ENCODE peak calls at places on chromosome 4, in nine cellular contexts. I is nucleus accumbens; O is activated naive CD8-positive, alpha-beta T cell treated with anti-CD3 and anti-CD28 coated beads for 36 hours; F is H7; K is NCI-H1694; X is central memory CD4-positive, alpha-beta T cell; L is CD4-positive, alpha-beta T cell; M is substantia nigra; U is uterus. S is an unnamed sample.

GRCh38 chr4:169791064-169791463 is 33.3 kb upstream of the HPF1 start:
- DNase-seq in K (no peak), F (no peak), U (no peak), I (no peak), O (no peak), M (no peak), X (no peak), L (no peak), S (no peak)

GRCh38 chr4:97374526-97374925 is 768.8 kb downstream of the STPG2 start:
- DNase-seq in O (no peak), M (no peak), U (no peak), I (no peak), X (no peak), K (no peak), L (no peak), F (no peak), S (no peak)

GRCh38 chr4:98601719-98602118 is 56.7 kb downstream of the TSPAN5 start:
- DNase-seq in M (no peak), I (no peak), X (no peak), K (no peak), O (peak), U (no peak), L (no peak), F (no peak), S (no peak)

GRCh38 chr4:123631699-123632098 is 235.1 kb downstream of the SPRY1 start:
- DNase-seq in L (no peak), M (no peak), K (no peak), O (no peak), I (no peak), F (no peak), X (no peak), U (no peak), S (no peak)

GRCh38 chr4:3461515-3462291 is 1.4 kb upstream of the DOK7 start:
- DNase-seq in F (peak), I (no peak), K (peak), U (no peak), O (no peak), M (no peak), L (no peak), X (no peak), S (no peak)

GRCh38 chr4:16224264-16224663 is 2.0 kb downstream of the TAPT1 start:
- DNase-seq in U (no peak), I (no peak), X (no peak), F (peak), O (no peak), K (no peak), M (no peak), L (no peak), S (no peak)

GRCh38 chr4:84582988-84583870 is at the start of gene CDS1:
- DNase-seq in I (peak), K (no peak), O (no peak), U (no peak), F (peak), L (no peak), X (no peak), M (no peak), S (no peak)

GRCh38 chr4:140152760-140153418 is 1.1 kb downstream of the MAML3 start:
- DNase-seq in F (peak), L (peak), O (peak), U (peak), I (peak), M (peak), K (no peak), X (peak), S (peak)

GRCh38 chr4:107966903-107967302 is 22.8 kb upstream of the HADH start:
- DNase-seq in U (no peak), K (no peak), F (no peak), L (no peak), X (no peak), I (no peak), M (no peak), O (no peak), S (no peak)

GRCh38 chr4:113024373-113024772 is 25.1 kb upstream of the ANK2 start:
- DNase-seq in O (no peak), X (no peak), U (no peak), F (no peak), I (no peak), L (no peak), M (no peak), K (no peak), S (no peak)

GRCh38 chr4:165208741-165209388 is 1.5 kb downstream of the KLHL2 start:
- DNase-seq in M (no peak), X (no peak), U (no peak), L (no peak), O (peak), K (no peak), F (no peak), I (no peak), S (no peak)

GRCh38 chr4:6475492-6476020 is 3.1 kb upstream of the PPP2R2C start:
- DNase-seq in F (no peak), U (no peak), X (no peak), I (no peak), L (no peak), O (no peak), K (no peak), M (no peak), S (no peak)

GRCh38 chr4:76376534-76376933 is 44.4 kb downstream of the CCDC158 start:
- DNase-seq in X (no peak), O (no peak), I (no peak), U (no peak), M (no peak), L (no peak), F (no peak), K (no peak), S (no peak)

GRCh38 chr4:160826339-160826679 is 1337.5 kb downstream of the FSTL5 start:
- DNase-seq in K (no peak), M (no peak), L (no peak), F (no peak), I (no peak), O (no peak), U (no peak), X (no peak), S (no peak)

GRCh38 chr4:48985976-48986653 is at the start of gene CWH43:
- DNase-seq in F (peak), U (no peak), M (no peak), X (no peak), O (no peak), K (no peak), I (no peak), L (no peak), S (no peak)